ENCODE peak calls at places on chromosomes 1 and 21, in five cellular contexts. S, W, T, J and Z are unnamed samples.

GRCh38 chr1:229340496-229340895 is 2.4 kb downstream of the CCSAP start:
- DNase-seq in W (no peak), S (no peak), J (peak), T (no peak), Z (no peak)

GRCh38 chr1:232040260-232040659 is 413.7 kb downstream of the DISC1 start:
- DNase-seq in T (no peak), S (no peak), W (no peak), J (no peak), Z (no peak)

GRCh38 chr1:35500439-35500838 is 56.8 kb downstream of the KIAA0319L start:
- DNase-seq in W (no peak), S (no peak), J (no peak), T (no peak), Z (no peak)

GRCh38 chr1:76079475-76080227 is 5.1 kb downstream of the ST6GALNAC3 start:
- DNase-seq in S (no peak), T (no peak), J (no peak), W (no peak), Z (no peak)

GRCh38 chr1:103254691-103255090 is 146.4 kb upstream of the COL11A1 start:
- DNase-seq in J (no peak), T (peak), W (no peak), S (no peak), Z (no peak)

GRCh38 chr1:236142358-236143103 is at the start of gene GPR137B:
- DNase-seq in T (peak), J (peak), S (peak), W (peak), Z (peak)

GRCh38 chr1:226762988-226763740 is 24.1 kb upstream of the ITPKB start:
- DNase-seq in S (no peak), J (no peak), T (no peak), W (no peak), Z (no peak)

GRCh38 chr1:83882906-83883305 is 116.0 kb downstream of the TTLL7 start:
- DNase-seq in J (peak), W (no peak), S (peak), T (peak), Z (peak)

GRCh38 chr1:172352435-172352834 is 68.0 kb upstream of the C1orf105 start:
- DNase-seq in W (no peak), S (no peak), T (peak), J (no peak), Z (no peak)

GRCh38 chr1:32194984-32195383 is 5.4 kb upstream of the CCDC28B start:
- DNase-seq in J (no peak), T (no peak), S (no peak), W (no peak), Z (no peak)

GRCh38 chr21:45309069-45309521 is 21.4 kb upstream of the POFUT2 start:
- DNase-seq in W (peak), T (peak), J (peak), S (peak), Z (peak)

GRCh38 chr1:100415217-100415778 is 63.0 kb downstream of the CDC14A start:
- DNase-seq in T (no peak), W (no peak), S (no peak), J (no peak), Z (no peak)

GRCh38 chr1:42162181-42162580 is 2.4 kb downstream of the GUCA2A start:
- DNase-seq in W (no peak), S (no peak), J (no peak), T (no peak), Z (no peak)

GRCh38 chr1:240000634-240001033 is 91.0 kb upstream of the FMN2 start:
- DNase-seq in T (peak), S (peak), J (no peak), W (no peak), Z (peak)

GRCh38 chr1:44854985-44855384 is 11.9 kb upstream of the PTCH2 start:
- DNase-seq in W (no peak), T (no peak), J (no peak), S (no peak), Z (no peak)

GRCh38 chr1:167301355-167301754 is 80.7 kb downstream of the POU2F1 start:
- DNase-seq in T (no peak), W (no peak), S (peak), J (peak), Z (no peak)

GRCh38 chr21:45985471-45986315 is 4.1 kb downstream of the COL6A1 start:
- DNase-seq in T (no peak), W (peak), S (no peak), J (no peak), Z (no peak)

GRCh38 chr1:27557596-27558340 is 46.2 kb downstream of the AHDC1 start:
- DNase-seq in T (no peak), S (no peak), J (peak), W (peak), Z (no peak)

GRCh38 chr1:1510912-1511532 is 940 bp upstream of the ATAD3A start:
- DNase-seq in S (peak), T (peak), W (no peak), J (peak), Z (no peak)

GRCh38 chr1:162141273-162142023 is 72.0 kb downstream of the NOS1AP start:
- DNase-seq in J (no peak), T (peak), W (no peak), S (peak), Z (peak)

GRCh38 chr1:55081188-55081904 is 42.0 kb downstream of the PCSK9 start:
- DNase-seq in J (no peak), S (peak), T (peak), W (no peak), Z (peak)

GRCh38 chr21:23020969-23021368 is 2022.8 kb downstream of the NCAM2 start:
- DNase-seq in T (no peak), W (no peak), J (no peak), S (no peak), Z (no peak)

GRCh38 chr1:55420866-55421265 is 205.7 kb upstream of the USP24 start:
- DNase-seq in S (peak), J (no peak), T (peak), W (no peak), Z (peak)

GRCh38 chr1:109802901-109803561 is 39.3 kb upstream of the EPS8L3 start:
- DNase-seq in J (no peak), T (no peak), W (no peak), S (peak), Z (no peak)

GRCh38 chr21:33754493-33754892 is 112.2 kb downstream of the ITSN1 start:
- DNase-seq in W (no peak), S (peak), T (no peak), J (no peak), Z (no peak)

GRCh38 chr1:159960721-159961381 is 6.8 kb upstream of the SLAMF9 start:
- DNase-seq in S (peak), T (peak), J (no peak), W (no peak), Z (peak)

GRCh38 chr21:37538971-37539590 is 172.5 kb downstream of the DYRK1A start:
- DNase-seq in W (no peak), S (no peak), J (no peak), T (no peak), Z (no peak)

DNA sequence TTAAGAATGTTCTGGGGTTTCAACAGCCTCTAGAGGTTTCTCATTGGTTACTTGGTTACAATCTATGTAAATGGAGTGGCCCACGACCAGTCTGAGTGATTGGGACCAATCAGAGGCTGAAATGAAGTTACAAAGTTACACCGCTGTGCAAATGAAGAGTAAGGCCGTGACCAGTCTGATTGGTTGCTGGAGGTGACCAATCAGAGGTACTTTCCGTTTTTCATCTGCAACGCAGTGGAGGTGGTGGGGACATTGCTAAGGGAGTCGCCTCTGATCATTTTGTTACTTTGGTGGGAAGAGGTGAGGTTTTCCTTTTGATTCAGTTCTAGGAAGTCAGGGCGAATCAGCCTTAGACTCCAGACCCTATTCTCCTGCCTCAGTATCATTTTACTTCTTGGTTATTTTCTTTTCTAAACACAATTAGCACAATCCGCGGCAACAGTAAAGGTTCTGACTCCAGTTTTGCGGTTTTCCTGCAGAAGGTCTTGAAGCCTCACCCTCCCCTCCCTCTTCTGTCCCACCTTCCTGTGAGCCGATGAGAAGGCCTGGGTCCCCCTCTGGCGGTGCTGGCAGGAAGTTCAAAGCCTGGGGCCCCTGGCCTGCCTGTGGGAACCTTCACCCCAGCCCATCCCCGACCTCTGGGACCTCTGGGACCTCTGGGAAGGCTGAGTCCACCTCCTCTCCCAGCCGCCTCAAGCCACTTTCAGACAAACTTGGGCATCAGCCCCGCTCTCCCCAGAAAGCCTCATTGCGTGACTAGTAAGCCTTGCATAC is 38.7 kb upstream of the TTC34 start:
- DNase-seq in T (no peak), J (no peak), W (no peak), S (no peak), Z (no peak)
- TF ChIP-seq CTCF in T (no peak), J (no peak), W (no peak), S (no peak), Z (no peak)

GRCh38 chr1:19689131-19689757 is 24.6 kb downstream of the HTR6 start:
- DNase-seq in J (peak), S (no peak), W (no peak), T (no peak), Z (no peak)
- H3K4me3 ChIP-seq in J (no peak), S (no peak), W (no peak), T (no peak), Z (no peak)

GRCh38 chr1:156583821-156584622 is 4.5 kb downstream of the TTC24 start:
- DNase-seq in S (peak), T (peak), W (peak), J (peak), Z (peak)

GRCh38 chr1:156582388-156583022 is 3.0 kb downstream of the TTC24 start:
- DNase-seq in J (no peak), S (no peak), W (no peak), T (no peak), Z (no peak)

GRCh38 chr1:156586323-156586722 is 5.3 kb upstream of the NAXE start:
- DNase-seq in J (no peak), W (no peak), S (no peak), T (no peak), Z (no peak)

GRCh38 chr1:156586892-156587477 is 4.6 kb upstream of the NAXE start:
- DNase-seq in T (no peak), J (no peak), S (no peak), W (no peak), Z (no peak)

GRCh38 chr1:156584813-156585212 is 5.3 kb downstream of the TTC24 start:
- DNase-seq in S (no peak), T (no peak), W (no peak), J (peak), Z (no peak)
- TF ChIP-seq CTCF in S (peak), T (peak), W (no peak), J (peak), Z (peak)

GRCh38 chr1:70331962-70332361 is 22.6 kb downstream of the ANKRD13C start:
- DNase-seq in T (no peak), J (no peak), S (peak), W (no peak), Z (no peak)

GRCh38 chr1:70336050-70336449 is 18.5 kb downstream of the ANKRD13C start:
- DNase-seq in S (no peak), W (no peak), J (no peak), T (no peak), Z (no peak)

GRCh38 chr1:70333245-70333644 is 21.3 kb downstream of the ANKRD13C start:
- DNase-seq in S (no peak), T (no peak), J (no peak), W (no peak), Z (no peak)

DNA sequence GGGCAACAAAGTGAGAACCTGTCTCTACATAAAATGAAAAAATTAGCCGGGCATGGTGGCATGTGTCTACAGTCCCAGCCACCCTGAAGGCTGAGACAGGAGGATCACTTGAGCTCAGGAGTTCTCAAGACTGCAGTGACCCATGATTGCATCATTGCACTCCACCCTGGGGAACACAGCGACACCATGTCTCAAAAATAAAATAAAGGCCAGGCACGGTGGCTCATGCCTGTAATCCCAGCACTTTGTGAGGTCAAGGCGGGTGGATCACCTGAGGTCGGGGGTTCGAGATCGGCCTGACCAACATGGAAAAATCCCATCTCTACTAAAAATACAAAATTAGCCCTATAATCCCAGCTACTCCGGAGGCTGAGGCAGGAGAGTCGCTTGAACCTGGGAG is 20.1 kb downstream of the ANKRD13C start:
- DNase-seq in W (no peak), S (no peak), T (no peak), J (no peak), Z (no peak)
- H3K4me3 ChIP-seq in W (no peak), S (no peak), T (no peak), J (no peak), Z (no peak)

GRCh38 chr21:31731112-31731801 is 661 bp downstream of the SCAF4 start:
- DNase-seq in W (peak), T (no peak), S (no peak), J (peak), Z (no peak)
- TF ChIP-seq CTCF in W (no peak), T (no peak), S (no peak), J (peak), Z (no peak)

DNA sequence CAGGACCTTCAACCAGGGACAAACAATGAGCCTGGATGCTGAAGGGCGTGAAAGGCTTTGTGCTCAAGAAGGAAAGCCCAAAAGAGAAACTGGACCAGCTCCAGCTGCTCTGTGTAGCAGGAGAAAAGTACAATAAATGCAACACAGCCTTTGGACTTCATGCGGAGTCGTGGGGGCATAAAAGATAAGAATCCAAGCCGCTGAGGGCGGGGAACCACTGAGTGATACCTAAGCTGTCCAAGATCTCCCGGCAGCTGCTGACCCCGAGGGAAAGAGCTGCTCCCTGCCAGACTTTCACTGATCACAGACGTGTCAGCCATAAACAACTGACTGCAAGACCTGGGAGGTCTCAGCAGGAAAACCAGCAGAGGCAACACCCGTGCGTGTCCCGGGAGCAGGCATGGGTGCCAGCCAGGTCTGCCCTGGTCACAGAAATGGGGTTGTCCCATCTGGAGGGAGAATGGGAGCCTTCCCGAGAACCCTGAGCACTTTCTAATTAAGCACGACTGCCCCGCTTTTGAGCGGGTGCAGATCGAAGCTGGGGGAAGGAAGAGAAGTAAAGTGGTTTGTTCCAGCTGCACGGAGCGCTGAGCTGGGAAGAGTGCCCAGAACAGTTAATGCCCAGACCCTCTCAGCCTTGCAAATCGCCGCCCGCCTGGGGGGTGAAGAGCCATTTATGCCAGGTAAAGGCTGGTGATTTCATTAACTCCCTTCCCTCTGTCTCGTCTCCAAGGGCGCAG is 68.3 kb upstream of the TARDBP start:
- DNase-seq in S (peak), W (no peak), T (no peak), J (no peak), Z (peak)
- H3K4me3 ChIP-seq in S (peak), W (peak), T (peak), J (no peak), Z (peak)

GRCh38 chr21:41068411-41069304 is 99.3 kb upstream of the BACE2 start:
- DNase-seq in S (peak), J (peak), T (peak), W (peak), Z (peak)

GRCh38 chr21:41075668-41076463 is 92.1 kb upstream of the BACE2 start:
- DNase-seq in T (no peak), W (no peak), S (no peak), J (no peak), Z (no peak)

GRCh38 chr21:41074607-41075184 is 93.3 kb upstream of the BACE2 start:
- DNase-seq in T (no peak), J (no peak), W (no peak), S (no peak), Z (no peak)

GRCh38 chr21:41069305-41069642 is 98.7 kb upstream of the BACE2 start:
- DNase-seq in W (no peak), J (no peak), S (no peak), T (no peak), Z (no peak)

DNA sequence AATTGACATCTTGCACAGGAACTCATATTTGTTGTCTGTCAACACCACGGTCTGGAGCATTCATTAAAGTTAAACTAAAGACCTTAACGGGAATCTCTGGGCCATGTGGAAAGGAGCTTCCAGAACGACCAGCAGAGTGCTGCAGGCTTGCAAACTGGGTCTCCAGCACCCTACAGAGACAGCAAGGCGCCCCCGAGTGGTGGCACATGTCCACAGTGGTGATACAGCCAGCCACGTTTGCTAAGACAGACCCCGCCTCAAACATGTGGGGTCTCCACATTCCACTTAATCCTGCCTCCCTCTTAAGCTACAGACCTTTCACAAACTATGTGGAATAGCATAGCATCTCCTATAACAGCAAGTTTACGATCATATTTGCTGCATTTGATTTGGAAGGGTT is 96.5 kb upstream of the BACE2 start:
- DNase-seq in S (no peak), J (peak), T (no peak), W (no peak), Z (no peak)
- TF ChIP-seq CTCF in S (no peak), J (peak), T (no peak), W (no peak), Z (no peak)

DNA sequence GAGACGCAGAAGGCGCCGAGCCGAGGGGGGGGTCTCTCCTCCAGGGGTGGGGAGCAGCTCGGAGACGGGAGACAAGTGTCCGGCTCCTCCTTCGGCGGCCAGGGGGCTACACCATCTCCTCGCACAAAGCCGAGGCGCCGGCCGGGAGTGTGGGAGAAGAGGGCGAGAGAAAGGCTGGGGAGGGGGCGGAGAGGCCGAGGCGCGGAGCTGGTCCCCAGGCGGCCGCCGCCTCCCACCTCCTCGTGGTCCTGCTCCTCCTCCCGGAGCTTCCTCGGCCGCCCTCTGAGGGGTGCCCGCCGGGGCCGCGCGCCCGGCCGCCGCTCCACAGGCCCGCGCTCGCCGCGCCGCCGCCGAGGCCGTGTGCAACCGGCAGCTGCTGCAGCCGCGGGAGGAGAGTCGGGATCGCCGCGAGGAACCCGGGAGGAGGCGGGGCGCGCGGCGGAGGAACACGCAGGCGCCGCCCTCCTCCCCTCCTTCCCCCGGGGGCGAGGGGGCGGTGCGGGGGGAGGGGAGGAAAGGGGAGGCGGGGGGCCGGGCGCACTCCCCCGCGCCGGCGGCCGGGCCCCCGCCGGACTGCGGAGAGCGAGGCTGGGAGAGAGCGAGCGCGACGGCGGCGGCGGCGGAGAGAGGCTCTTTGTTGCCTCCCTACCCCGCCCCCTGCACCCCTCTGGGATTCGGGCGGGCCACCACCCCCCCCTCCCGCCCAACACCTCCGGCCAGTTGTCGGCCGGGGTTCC is at the start of gene ENAH:
- DNase-seq in J (peak), S (peak), W (peak), T (peak), Z (peak)
- H3K4me3 ChIP-seq in J (peak), S (peak), W (peak), T (peak), Z (peak)

GRCh38 chr1:22776051-22776611 is 65.5 kb downstream of the EPHB2 start:
- DNase-seq in J (no peak), W (no peak), S (no peak), T (no peak), Z (no peak)
- TF ChIP-seq CTCF in J (no peak), W (no peak), S (no peak), T (no peak), Z (no peak)